ENCODE peak calls at places on chromosomes 1 and 21, in ten cellular contexts. S is CD4-positive, CD25-positive, alpha-beta regulatory T cell; A is epithelial cell of prostate; G is stromal cell of bone marrow; T is NCI-H1105 treated with DMSO at 0.1 percent for 48 hours; W is A549; C is WTC11; B is cerebellar cortex; X is HTR-8/SVneo; Z is IMR-90. N is an unnamed sample.

GRCh38 chr1:210598135-210598652 is 269.5 kb downstream of the HHAT start:
- DNase-seq in B (no peak), T (no peak), X (peak; percentile 64), W (peak; percentile 98), Z (peak; percentile 97), S (no peak), G (peak; percentile 96), C (no peak), A (peak; percentile 80), N (no peak)

GRCh38 chr1:155000725-155001437 is 1.7 kb upstream of the ZBTB7B start:
- DNase-seq in B (peak; percentile 92), Z (peak; percentile 77), W (peak; percentile 94), S (peak; percentile 79), T (peak; percentile 88), X (peak; percentile 78), C (peak; percentile 93), A (peak; percentile 64), G (peak; percentile 77), N (peak; percentile 76)

GRCh38 chr21:42019101-42019605 is 9.0 kb upstream of the ZBTB21 start:
- DNase-seq in S (no peak), Z (no peak), T (no peak), W (no peak), A (peak; percentile 29), X (no peak), B (no peak), C (no peak), G (no peak), N (no peak)

GRCh38 chr21:45821315-45822001 is 160.1 kb upstream of the COL6A1 start:
- DNase-seq in X (no peak), T (no peak), B (no peak), W (no peak), S (no peak), Z (no peak), A (no peak), G (no peak), C (no peak), N (no peak)

GRCh38 chr1:26016944-26017545 is 4.5 kb upstream of the EXTL1 start:
- DNase-seq in A (no peak), B (no peak), W (no peak), S (no peak), Z (no peak), X (no peak), T (no peak), G (no peak), C (no peak), N (no peak)

GRCh38 chr1:165560834-165561233 is 17.0 kb downstream of the LRRC52 start:
- DNase-seq in W (no peak), B (no peak), X (no peak), S (no peak), Z (no peak), A (no peak), C (no peak), T (peak; percentile 26), G (no peak), N (no peak)

GRCh38 chr1:171438441-171438840 is 46.9 kb upstream of the PRRC2C start:
- DNase-seq in B (no peak), T (no peak), G (peak; percentile 99), S (no peak), Z (peak; percentile 98), A (peak; percentile 83), C (no peak), W (peak; percentile 84), X (peak; percentile 57), N (no peak)

GRCh38 chr1:5906116-5906515 is 86.1 kb downstream of the NPHP4 start:
- DNase-seq in C (no peak), W (no peak), T (no peak), G (no peak), Z (no peak), A (no peak), S (no peak), B (no peak), X (no peak), N (no peak)

GRCh38 chr1:41547781-41548560 is 63.5 kb upstream of the EDN2 start:
- DNase-seq in A (peak; percentile 51), T (no peak), W (no peak), X (no peak), C (no peak), S (no peak), Z (no peak), B (no peak), G (no peak), N (no peak)

GRCh38 chr21:36487641-36488307 is 7.9 kb upstream of the CLDN14 start:
- DNase-seq in B (no peak), C (no peak), G (no peak), T (no peak), S (no peak), X (no peak), Z (peak; percentile 64), A (peak; percentile 70), W (no peak), N (no peak)